ENCODE peak calls at places on chromosome 3, in four cellular contexts. Y, R, E and L are unnamed samples.

GRCh38 chr3:108117245-108117644 is 26.4 kb upstream of the CD47 start:
- DNase-seq in R (peak), E (no peak), Y (peak), L (peak)

GRCh38 chr3:53591646-53592045 is 97.2 kb downstream of the CACNA1D start:
- DNase-seq in Y (no peak), R (no peak), E (no peak), L (no peak)

GRCh38 chr3:189071452-189071851 is 100.3 kb upstream of the TPRG1 start:
- DNase-seq in Y (peak), R (peak), E (no peak), L (no peak)

GRCh38 chr3:30770387-30770786 is 124.1 kb downstream of the GADL1 start:
- DNase-seq in Y (peak), E (no peak), R (peak), L (peak)

GRCh38 chr3:69763976-69764851 is 24.9 kb downstream of the MITF start:
- DNase-seq in Y (no peak), E (peak), R (no peak), L (no peak)

GRCh38 chr3:4820296-4821121 is 158.7 kb upstream of the BHLHE40 start:
- DNase-seq in Y (no peak), E (no peak), R (no peak), L (no peak)

GRCh38 chr3:125280966-125281365 is 68.4 kb upstream of the SLC12A8 start:
- DNase-seq in E (no peak), Y (peak), R (peak), L (no peak)

GRCh38 chr3:52093751-52094525 is 37.6 kb upstream of the DUSP7 start:
- DNase-seq in Y (peak), R (no peak), E (no peak), L (peak)